ENCODE peak calls at places on chromosomes 7 and 10, in nine cellular contexts. One of them, this sample, is unnamed.

GRCh38 chr10:13776861-13777301 is 190.1 kb downstream of the PRPF18 start:
- DNase-seq in CD8-positive, alpha-beta T cell: no peak
- DNase-seq in stimulated activated CD4-positive, alpha-beta T cell treated with anti-CD3 and anti-CD28 coated beads, Interleukin-4, amount 100 ng/mL, for 1 hour: no peak
- DNase-seq in AG08395: peak
- DNase-seq in activated CD8-positive, alpha-beta T cell treated with anti-CD3 and anti-CD28 coated beads for 36 hours: no peak
- DNase-seq in HEK293T: no peak
- DNase-seq in C1 segment of cervical spinal cord: no peak
- DNase-seq in naive thymus-derived CD8-positive, alpha-beta T cell: no peak
- DNase-seq in activated CD8-positive, alpha-beta memory T cell treated with anti-CD3 and anti-CD28 coated beads for 1 hour: no peak
- DNase-seq in this sample: no peak

GRCh38 chr10:49089789-49090595 is 25.3 kb downstream of the VSTM4 start:
- DNase-seq in stimulated activated CD4-positive, alpha-beta T cell treated with anti-CD3 and anti-CD28 coated beads, Interleukin-4, amount 100 ng/mL, for 1 hour: no peak
- DNase-seq in C1 segment of cervical spinal cord: no peak
- DNase-seq in HEK293T: no peak
- DNase-seq in activated CD8-positive, alpha-beta T cell treated with anti-CD3 and anti-CD28 coated beads for 36 hours: no peak
- DNase-seq in naive thymus-derived CD8-positive, alpha-beta T cell: no peak
- DNase-seq in activated CD8-positive, alpha-beta memory T cell treated with anti-CD3 and anti-CD28 coated beads for 1 hour: no peak
- DNase-seq in AG08395: peak
- DNase-seq in CD8-positive, alpha-beta T cell: no peak
- DNase-seq in this sample: no peak

GRCh38 chr7:13792208-13792607 is 197.3 kb downstream of the ETV1 start:
- DNase-seq in AG08395: no peak
- DNase-seq in HEK293T: no peak
- DNase-seq in activated CD8-positive, alpha-beta memory T cell treated with anti-CD3 and anti-CD28 coated beads for 1 hour: no peak
- DNase-seq in CD8-positive, alpha-beta T cell: no peak
- DNase-seq in C1 segment of cervical spinal cord: no peak
- DNase-seq in stimulated activated CD4-positive, alpha-beta T cell treated with anti-CD3 and anti-CD28 coated beads, Interleukin-4, amount 100 ng/mL, for 1 hour: no peak
- DNase-seq in naive thymus-derived CD8-positive, alpha-beta T cell: no peak
- DNase-seq in activated CD8-positive, alpha-beta T cell treated with anti-CD3 and anti-CD28 coated beads for 36 hours: no peak
- DNase-seq in this sample: no peak

GRCh38 chr7:129066290-129067131 is 11.6 kb upstream of the TNPO3 start:
- DNase-seq in C1 segment of cervical spinal cord: no peak
- DNase-seq in CD8-positive, alpha-beta T cell: no peak
- DNase-seq in naive thymus-derived CD8-positive, alpha-beta T cell: no peak
- DNase-seq in HEK293T: peak
- DNase-seq in activated CD8-positive, alpha-beta T cell treated with anti-CD3 and anti-CD28 coated beads for 36 hours: no peak
- DNase-seq in stimulated activated CD4-positive, alpha-beta T cell treated with anti-CD3 and anti-CD28 coated beads, Interleukin-4, amount 100 ng/mL, for 1 hour: no peak
- DNase-seq in AG08395: peak
- DNase-seq in activated CD8-positive, alpha-beta memory T cell treated with anti-CD3 and anti-CD28 coated beads for 1 hour: no peak
- DNase-seq in this sample: no peak

GRCh38 chr7:101620991-101621390 is 8.1 kb downstream of the MYL10 start:
- DNase-seq in HEK293T: no peak
- DNase-seq in CD8-positive, alpha-beta T cell: no peak
- DNase-seq in stimulated activated CD4-positive, alpha-beta T cell treated with anti-CD3 and anti-CD28 coated beads, Interleukin-4, amount 100 ng/mL, for 1 hour: no peak
- DNase-seq in C1 segment of cervical spinal cord: no peak
- DNase-seq in activated CD8-positive, alpha-beta T cell treated with anti-CD3 and anti-CD28 coated beads for 36 hours: no peak
- DNase-seq in activated CD8-positive, alpha-beta memory T cell treated with anti-CD3 and anti-CD28 coated beads for 1 hour: no peak
- DNase-seq in AG08395: no peak
- DNase-seq in naive thymus-derived CD8-positive, alpha-beta T cell: no peak
- DNase-seq in this sample: no peak

GRCh38 chr7:126778101-126778500 is 474.6 kb downstream of the GRM8 start:
- DNase-seq in HEK293T: no peak
- DNase-seq in AG08395: no peak
- DNase-seq in activated CD8-positive, alpha-beta memory T cell treated with anti-CD3 and anti-CD28 coated beads for 1 hour: no peak
- DNase-seq in activated CD8-positive, alpha-beta T cell treated with anti-CD3 and anti-CD28 coated beads for 36 hours: no peak
- DNase-seq in stimulated activated CD4-positive, alpha-beta T cell treated with anti-CD3 and anti-CD28 coated beads, Interleukin-4, amount 100 ng/mL, for 1 hour: no peak
- DNase-seq in naive thymus-derived CD8-positive, alpha-beta T cell: no peak
- DNase-seq in CD8-positive, alpha-beta T cell: no peak
- DNase-seq in C1 segment of cervical spinal cord: no peak
- DNase-seq in this sample: no peak

GRCh38 chr10:90723416-90724068 is 134.3 kb downstream of the HTR7 start:
- DNase-seq in C1 segment of cervical spinal cord: no peak
- DNase-seq in CD8-positive, alpha-beta T cell: no peak
- DNase-seq in activated CD8-positive, alpha-beta T cell treated with anti-CD3 and anti-CD28 coated beads for 36 hours: peak
- DNase-seq in HEK293T: no peak
- DNase-seq in stimulated activated CD4-positive, alpha-beta T cell treated with anti-CD3 and anti-CD28 coated beads, Interleukin-4, amount 100 ng/mL, for 1 hour: no peak
- DNase-seq in activated CD8-positive, alpha-beta memory T cell treated with anti-CD3 and anti-CD28 coated beads for 1 hour: no peak
- DNase-seq in naive thymus-derived CD8-positive, alpha-beta T cell: peak
- DNase-seq in AG08395: no peak
- DNase-seq in this sample: no peak

GRCh38 chr10:517872-518475 is 171.5 kb downstream of the DIP2C start:
- DNase-seq in activated CD8-positive, alpha-beta T cell treated with anti-CD3 and anti-CD28 coated beads for 36 hours: no peak
- DNase-seq in stimulated activated CD4-positive, alpha-beta T cell treated with anti-CD3 and anti-CD28 coated beads, Interleukin-4, amount 100 ng/mL, for 1 hour: no peak
- DNase-seq in HEK293T: no peak
- DNase-seq in C1 segment of cervical spinal cord: peak
- DNase-seq in CD8-positive, alpha-beta T cell: no peak
- DNase-seq in activated CD8-positive, alpha-beta memory T cell treated with anti-CD3 and anti-CD28 coated beads for 1 hour: no peak
- DNase-seq in AG08395: no peak
- DNase-seq in naive thymus-derived CD8-positive, alpha-beta T cell: no peak
- DNase-seq in this sample: no peak

GRCh38 chr7:3092468-3092867 is 48.8 kb upstream of the CARD11 start:
- DNase-seq in AG08395: no peak
- DNase-seq in stimulated activated CD4-positive, alpha-beta T cell treated with anti-CD3 and anti-CD28 coated beads, Interleukin-4, amount 100 ng/mL, for 1 hour: peak
- DNase-seq in HEK293T: no peak
- DNase-seq in CD8-positive, alpha-beta T cell: peak
- DNase-seq in C1 segment of cervical spinal cord: peak
- DNase-seq in activated CD8-positive, alpha-beta memory T cell treated with anti-CD3 and anti-CD28 coated beads for 1 hour: peak
- DNase-seq in naive thymus-derived CD8-positive, alpha-beta T cell: peak
- DNase-seq in activated CD8-positive, alpha-beta T cell treated with anti-CD3 and anti-CD28 coated beads for 36 hours: peak
- DNase-seq in this sample: no peak

GRCh38 chr10:124348801-124349200 is 69.9 kb downstream of the OAT start:
- DNase-seq in activated CD8-positive, alpha-beta memory T cell treated with anti-CD3 and anti-CD28 coated beads for 1 hour: no peak
- DNase-seq in naive thymus-derived CD8-positive, alpha-beta T cell: no peak
- DNase-seq in AG08395: no peak
- DNase-seq in C1 segment of cervical spinal cord: no peak
- DNase-seq in HEK293T: no peak
- DNase-seq in activated CD8-positive, alpha-beta T cell treated with anti-CD3 and anti-CD28 coated beads for 36 hours: no peak
- DNase-seq in stimulated activated CD4-positive, alpha-beta T cell treated with anti-CD3 and anti-CD28 coated beads, Interleukin-4, amount 100 ng/mL, for 1 hour: no peak
- DNase-seq in CD8-positive, alpha-beta T cell: no peak
- DNase-seq in this sample: no peak

GRCh38 chr10:12482586-12482985 is 133.2 kb downstream of the CAMK1D start:
- DNase-seq in AG08395: no peak
- DNase-seq in CD8-positive, alpha-beta T cell: no peak
- DNase-seq in HEK293T: no peak
- DNase-seq in stimulated activated CD4-positive, alpha-beta T cell treated with anti-CD3 and anti-CD28 coated beads, Interleukin-4, amount 100 ng/mL, for 1 hour: no peak
- DNase-seq in activated CD8-positive, alpha-beta T cell treated with anti-CD3 and anti-CD28 coated beads for 36 hours: no peak
- DNase-seq in activated CD8-positive, alpha-beta memory T cell treated with anti-CD3 and anti-CD28 coated beads for 1 hour: no peak
- DNase-seq in naive thymus-derived CD8-positive, alpha-beta T cell: no peak
- DNase-seq in C1 segment of cervical spinal cord: no peak
- DNase-seq in this sample: no peak

GRCh38 chr7:77537136-77537594 is at the start of gene PTPN12:
- DNase-seq in HEK293T: peak
- DNase-seq in activated CD8-positive, alpha-beta T cell treated with anti-CD3 and anti-CD28 coated beads for 36 hours: no peak
- DNase-seq in CD8-positive, alpha-beta T cell: no peak
- DNase-seq in AG08395: no peak
- DNase-seq in activated CD8-positive, alpha-beta memory T cell treated with anti-CD3 and anti-CD28 coated beads for 1 hour: no peak
- DNase-seq in naive thymus-derived CD8-positive, alpha-beta T cell: no peak
- DNase-seq in C1 segment of cervical spinal cord: peak
- DNase-seq in stimulated activated CD4-positive, alpha-beta T cell treated with anti-CD3 and anti-CD28 coated beads, Interleukin-4, amount 100 ng/mL, for 1 hour: no peak
- DNase-seq in this sample: no peak

GRCh38 chr7:20329389-20330175 is 1.1 kb upstream of the ITGB8 start:
- DNase-seq in activated CD8-positive, alpha-beta T cell treated with anti-CD3 and anti-CD28 coated beads for 36 hours: peak
- DNase-seq in AG08395: peak
- DNase-seq in stimulated activated CD4-positive, alpha-beta T cell treated with anti-CD3 and anti-CD28 coated beads, Interleukin-4, amount 100 ng/mL, for 1 hour: no peak
- DNase-seq in C1 segment of cervical spinal cord: peak
- DNase-seq in activated CD8-positive, alpha-beta memory T cell treated with anti-CD3 and anti-CD28 coated beads for 1 hour: no peak
- DNase-seq in naive thymus-derived CD8-positive, alpha-beta T cell: no peak
- DNase-seq in HEK293T: peak
- DNase-seq in CD8-positive, alpha-beta T cell: no peak
- DNase-seq in this sample: peak

GRCh38 chr7:17680026-17680425 is 260.3 kb downstream of the SNX13 start:
- DNase-seq in activated CD8-positive, alpha-beta T cell treated with anti-CD3 and anti-CD28 coated beads for 36 hours: no peak
- DNase-seq in AG08395: peak
- DNase-seq in C1 segment of cervical spinal cord: peak
- DNase-seq in activated CD8-positive, alpha-beta memory T cell treated with anti-CD3 and anti-CD28 coated beads for 1 hour: no peak
- DNase-seq in stimulated activated CD4-positive, alpha-beta T cell treated with anti-CD3 and anti-CD28 coated beads, Interleukin-4, amount 100 ng/mL, for 1 hour: no peak
- DNase-seq in naive thymus-derived CD8-positive, alpha-beta T cell: no peak
- DNase-seq in HEK293T: no peak
- DNase-seq in CD8-positive, alpha-beta T cell: no peak
- DNase-seq in this sample: no peak

GRCh38 chr7:101164071-101164840 is 1.1 kb downstream of the VGF start:
- DNase-seq in activated CD8-positive, alpha-beta memory T cell treated with anti-CD3 and anti-CD28 coated beads for 1 hour: no peak
- DNase-seq in CD8-positive, alpha-beta T cell: no peak
- DNase-seq in AG08395: peak
- DNase-seq in activated CD8-positive, alpha-beta T cell treated with anti-CD3 and anti-CD28 coated beads for 36 hours: no peak
- DNase-seq in C1 segment of cervical spinal cord: no peak
- DNase-seq in naive thymus-derived CD8-positive, alpha-beta T cell: no peak
- DNase-seq in HEK293T: no peak
- DNase-seq in stimulated activated CD4-positive, alpha-beta T cell treated with anti-CD3 and anti-CD28 coated beads, Interleukin-4, amount 100 ng/mL, for 1 hour: no peak
- DNase-seq in this sample: no peak

This sample was measured in 8988T.